ENCODE peak calls at places on chromosomes 13 and 19, in four cellular contexts. G is IMR-90, J is body of pancreas, X is tibial nerve. Z is an unnamed sample.

GRCh38 chr19:38277549-38277948 is 13.2 kb downstream of the SPINT2 start:
- DNase-seq in G (peak; percentile 35), J (no peak), X (no peak), Z (no peak)

GRCh38 chr19:49880162-49880869 is 2.8 kb downstream of the TBC1D17 start:
- DNase-seq in G (no peak), J (no peak), X (no peak), Z (no peak)

GRCh38 chr19:49339364-49340068 is 4.3 kb downstream of the CD37 start:
- DNase-seq in G (peak; percentile 50), J (peak; percentile 93), X (peak; percentile 73), Z (no peak)

GRCh38 chr19:28003543-28003942 is 1209.4 kb downstream of the UQCRFS1 start:
- DNase-seq in G (no peak), J (no peak), X (no peak), Z (no peak)

GRCh38 chr13:98544105-98544710 is 32.7 kb downstream of the STK24 start:
- DNase-seq in G (no peak), J (no peak), X (no peak), Z (no peak)

GRCh38 chr13:68056816-68057710 is 826.9 kb upstream of the PCDH9 start:
- DNase-seq in G (peak; percentile 1), J (peak; percentile 8), X (no peak), Z (peak; percentile 2)

GRCh38 chr13:72204291-72204690 is 337.3 kb upstream of the DACH1 start:
- DNase-seq in G (no peak), J (no peak), X (no peak), Z (no peak)

GRCh38 chr19:6453951-6454565 is 5.5 kb downstream of the SLC25A23 start:
- DNase-seq in G (no peak), J (no peak), X (no peak), Z (no peak)

GRCh38 chr19:10416380-10417257 is 3.7 kb upstream of the PDE4A start:
- DNase-seq in G (peak; percentile 90), J (peak; percentile 95), X (peak; percentile 47), Z (peak; percentile 99)

GRCh38 chr13:50030315-50030714 is 15.1 kb downstream of the KCNRG start:
- DNase-seq in G (peak; percentile 29), J (no peak), X (no peak), Z (peak; percentile 34)

GRCh38 chr13:106098778-106099177 is 436.7 kb downstream of the EFNB2 start:
- DNase-seq in G (no peak), J (no peak), X (no peak), Z (no peak)

GRCh38 chr19:5487222-5487621 is 32.0 kb downstream of the ZNRF4 start:
- DNase-seq in G (no peak), J (peak; percentile 8), X (no peak), Z (no peak)

GRCh38 chr13:91904597-91904996 is 506.2 kb downstream of the GPC5 start:
- DNase-seq in G (no peak), J (no peak), X (no peak), Z (no peak)

DNA sequence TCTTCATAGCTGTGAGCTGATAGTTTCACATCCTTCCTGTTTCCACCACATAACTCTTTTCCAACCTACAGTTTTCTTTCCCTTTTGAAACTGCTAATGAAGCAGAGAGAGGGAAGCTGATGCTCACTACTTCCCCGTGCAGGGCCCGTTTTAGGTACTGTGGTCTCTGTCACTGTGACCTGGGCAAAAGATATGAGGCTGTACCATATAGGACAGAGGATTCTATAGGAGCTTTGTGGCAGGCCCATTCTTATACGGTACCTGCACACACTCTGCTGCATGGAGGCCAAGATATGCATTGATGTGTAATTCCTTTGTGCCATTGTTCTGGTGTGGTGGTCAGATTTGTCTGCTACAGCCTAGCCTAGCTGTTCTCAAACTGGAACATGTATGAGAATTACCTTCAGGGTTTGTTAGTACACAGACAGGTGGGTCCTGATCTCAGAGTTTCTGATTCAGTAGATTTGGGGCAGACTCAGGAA is 577.3 kb downstream of the LMO7 start:
- DNase-seq in G (no peak), J (no peak), X (no peak), Z (no peak)
- TF ChIP-seq POLR2A in G (no peak), J (no peak), X (no peak), Z (no peak)

DNA sequence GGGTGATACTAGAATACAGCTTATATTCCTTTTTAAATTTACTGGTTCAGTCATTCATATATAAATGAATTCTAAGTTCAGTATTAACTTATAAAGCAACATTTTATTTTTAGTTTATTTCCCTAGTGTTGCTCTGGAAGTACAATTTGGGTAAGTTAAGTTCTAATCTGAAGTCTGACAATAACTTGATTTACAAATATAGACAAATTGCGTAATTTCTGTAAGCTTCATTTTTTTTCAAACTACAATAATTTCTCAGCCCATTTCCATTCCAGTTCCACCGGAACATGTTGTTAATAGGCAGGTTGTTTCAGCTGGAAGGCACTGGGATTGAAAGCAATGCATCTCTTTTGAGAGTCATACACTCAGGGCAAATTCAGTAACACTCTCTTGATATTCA is 2000.7 kb downstream of the OLFM4 start:
- DNase-seq in G (no peak), J (no peak), X (no peak), Z (no peak)
- TF ChIP-seq POLR2A in G (no peak), J (no peak), X (no peak), Z (no peak)

DNA sequence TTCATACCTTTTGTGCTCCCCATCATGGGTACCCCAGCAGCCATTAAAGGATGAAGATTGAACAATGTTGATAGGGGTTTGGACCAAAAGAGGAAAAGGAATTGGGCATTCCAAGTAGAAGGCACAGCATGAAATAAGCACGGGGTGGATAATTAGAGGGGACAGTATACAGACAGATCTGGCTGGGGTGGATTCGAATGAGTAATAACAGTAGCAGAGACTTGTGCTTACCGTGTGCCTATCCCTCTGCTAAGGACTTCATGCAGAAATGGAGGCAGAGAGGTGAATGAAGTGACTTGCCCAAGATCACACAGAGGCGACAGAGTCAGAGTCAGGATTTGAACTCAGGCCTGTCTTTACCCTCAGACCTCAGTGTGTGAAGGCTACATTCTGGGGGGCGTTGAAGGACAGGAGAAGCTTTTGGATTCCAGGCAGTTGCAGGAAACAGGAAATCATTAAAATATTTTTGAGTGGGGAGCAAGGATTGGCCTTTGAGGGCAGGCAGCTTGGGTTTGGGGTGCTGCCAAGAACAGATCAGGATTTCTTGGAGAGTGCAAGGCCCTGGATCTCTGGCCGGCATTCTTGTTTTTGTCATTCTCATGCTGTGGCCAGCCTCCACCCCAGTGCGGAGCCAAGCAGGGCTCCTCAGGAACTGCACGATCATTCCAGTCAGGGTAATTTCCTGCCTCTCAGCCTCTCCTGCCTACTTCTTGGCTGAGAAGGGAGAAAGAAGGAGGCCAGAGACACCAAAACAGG is 18.7 kb downstream of the PAF1 start:
- DNase-seq in G (peak; percentile 93), J (peak; percentile 59), X (peak; percentile 72), Z (no peak)
- TF ChIP-seq POLR2A in G (no peak), J (no peak), X (no peak), Z (no peak)

DNA sequence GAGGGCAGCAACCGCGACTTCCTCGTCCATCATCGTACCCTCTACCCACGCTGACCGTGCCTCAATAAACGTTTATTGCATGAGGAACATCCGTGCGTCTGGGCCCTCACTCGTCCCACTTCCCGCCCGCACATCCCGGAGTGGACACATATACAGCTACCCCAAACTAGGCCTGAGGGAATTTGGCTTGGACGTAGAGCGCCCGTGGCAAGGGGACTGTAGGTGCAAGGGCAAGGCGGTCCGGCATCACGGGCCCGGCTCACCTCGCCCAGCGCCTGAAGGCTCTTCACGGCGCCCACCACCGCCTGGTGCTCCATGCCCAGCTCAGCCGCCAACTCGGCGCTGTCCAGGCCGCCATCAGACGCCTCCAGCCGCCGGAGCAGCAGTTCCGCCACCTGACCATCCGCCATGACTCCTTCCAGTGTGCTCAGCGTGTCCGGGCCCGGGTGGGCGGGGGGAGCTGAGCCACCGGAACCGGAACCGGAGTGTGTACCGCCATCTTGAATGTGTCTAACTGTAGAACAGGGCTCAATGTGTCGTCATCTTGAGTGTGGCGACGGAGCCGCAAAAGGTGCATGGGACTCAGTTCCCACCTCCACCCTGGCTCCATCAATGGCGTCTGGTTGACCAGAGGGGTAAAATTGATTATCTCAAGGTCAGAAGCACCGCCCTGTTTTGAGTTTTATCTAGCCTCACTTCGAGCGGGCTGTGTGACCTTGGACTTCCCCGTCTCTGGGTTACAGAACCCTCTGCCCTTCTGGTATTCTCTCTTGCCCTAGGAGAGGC is at the start of gene FARSA:
- DNase-seq in G (peak; percentile 87), J (peak; percentile 95), X (peak; percentile 89), Z (peak; percentile 95)
- TF ChIP-seq POLR2A in G (peak; percentile 84), J (peak; percentile 81), X (peak; percentile 16), Z (peak; percentile 85)

GRCh38 chr13:109402976-109403375 is 383.4 kb downstream of the IRS2 start:
- DNase-seq in G (no peak), J (no peak), X (no peak), Z (no peak)
- TF ChIP-seq POLR2A in G (no peak), J (no peak), X (no peak), Z (no peak)

GRCh38 chr19:1258161-1258492 is 9.7 kb downstream of the MIDN start:
- DNase-seq in G (no peak), J (no peak), X (no peak), Z (no peak)
- TF ChIP-seq POLR2A in G (no peak), J (no peak), X (no peak), Z (no peak)

GRCh38 chr19:12782424-12783225 is 7.3 kb upstream of the HOOK2 start:
- DNase-seq in G (peak; percentile 85), J (peak; percentile 79), X (peak; percentile 79), Z (peak; percentile 90)
- TF ChIP-seq POLR2A in G (peak; percentile 24), J (peak; percentile 58), X (peak; percentile 52), Z (peak; percentile 39)

GRCh38 chr19:3975637-3976087 is 4.8 kb upstream of the DAPK3 start:
- DNase-seq in G (no peak), J (no peak), X (no peak), Z (no peak)
- TF ChIP-seq POLR2A in G (peak; percentile 48), J (no peak), X (no peak), Z (no peak)

DNA sequence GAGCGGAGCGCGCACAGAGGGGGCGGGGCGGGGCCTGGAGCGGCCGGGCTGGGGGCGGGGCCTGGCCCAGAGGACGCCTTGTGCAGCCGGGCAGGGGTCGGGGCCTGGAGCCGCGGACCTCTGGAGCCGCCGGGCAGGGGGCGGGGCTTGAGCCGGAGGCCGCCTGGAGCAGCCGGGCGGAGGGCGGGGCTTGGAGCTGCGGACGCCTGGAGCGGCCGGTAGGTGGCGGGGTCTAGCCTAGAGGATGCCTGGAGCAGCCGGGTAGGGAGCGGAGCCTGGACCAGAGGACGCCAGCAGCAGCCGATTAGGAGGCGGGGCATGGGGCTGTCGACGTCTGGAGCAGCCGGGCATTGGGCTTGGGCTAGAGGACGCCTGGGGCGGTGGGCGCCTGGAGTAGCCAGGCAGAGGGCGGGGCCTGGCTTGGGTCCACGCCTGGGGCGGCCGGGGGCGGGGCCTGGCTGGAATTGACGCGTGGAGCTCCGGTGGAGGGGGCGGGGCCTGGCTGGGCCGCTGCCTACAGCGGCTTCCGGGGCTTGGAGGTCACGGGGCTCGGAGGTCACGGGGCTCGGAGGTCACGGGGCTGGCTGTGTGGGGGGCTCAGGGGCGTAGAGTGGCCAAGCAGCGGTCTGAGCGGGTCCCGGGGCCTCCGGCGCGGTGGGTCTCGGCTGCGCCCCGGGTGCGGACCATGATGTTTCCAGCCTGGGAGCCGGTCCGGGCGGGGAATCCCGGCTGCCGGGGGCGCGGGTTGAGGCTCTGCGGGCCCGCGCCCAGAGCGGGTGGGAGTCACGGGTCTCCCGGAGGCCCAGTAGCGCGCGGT is at the start of gene ANKRD10:
- DNase-seq in G (peak; percentile 99), J (peak; percentile 100), X (peak; percentile 98), Z (peak; percentile 98)
- TF ChIP-seq POLR2A in G (peak; percentile 19), J (peak; percentile 69), X (peak; percentile 48), Z (peak; percentile 51)